ENCODE peak calls at places on chromosomes 12 and 14, in five cellular contexts. M is HL-60, Q is RWPE1, T is NCI-H1417 treated with DMSO at 0.1 percent for 48 hours, R is M059J. P is an unnamed sample.

GRCh38 chr14:70888681-70889175 is 18.5 kb upstream of the PCNX1 start:
- DNase-seq in M (peak; percentile 41), Q (peak; percentile 89), T (no peak), R (no peak), P (no peak)

GRCh38 chr12:19161251-19161650 is 31.7 kb downstream of the PLEKHA5 start:
- DNase-seq in M (no peak), Q (no peak), T (no peak), R (no peak), P (no peak)

GRCh38 chr12:100675432-100675831 is 101.9 kb downstream of the GAS2L3 start:
- DNase-seq in M (peak; percentile 7), Q (no peak), T (peak; percentile 45), R (peak; percentile 65), P (no peak)

GRCh38 chr14:62420853-62421252 is 624.4 kb downstream of the KCNH5 start:
- DNase-seq in M (no peak), Q (no peak), T (no peak), R (no peak), P (no peak)

GRCh38 chr12:80745851-80746250 is 29.1 kb downstream of the MYF5 start:
- DNase-seq in M (no peak), Q (no peak), T (no peak), R (no peak), P (no peak)

GRCh38 chr12:119989619-119990381 is 764 bp downstream of the BICDL1 start:
- DNase-seq in M (peak; percentile 49), Q (peak; percentile 61), T (no peak), R (peak; percentile 62), P (peak; percentile 93)

GRCh38 chr14:49550284-49551184 is 35.6 kb downstream of the RPS29 start:
- DNase-seq in M (no peak), Q (peak; percentile 40), T (no peak), R (peak; percentile 30), P (no peak)

GRCh38 chr12:109762673-109763191 is 49.1 kb downstream of the FAM222A start:
- DNase-seq in M (no peak), Q (no peak), T (no peak), R (no peak), P (peak; percentile 40)

GRCh38 chr12:78562358-78563205 is 302.0 kb upstream of the SYT1 start:
- DNase-seq in M (no peak), Q (peak; percentile 6), T (peak; percentile 22), R (peak; percentile 25), P (no peak)

GRCh38 chr12:12449533-12450025 is 92.7 kb downstream of the BORCS5 start:
- DNase-seq in M (peak; percentile 90), Q (peak; percentile 51), T (peak; percentile 56), R (no peak), P (no peak)

P was measured in chondrocyte.